ENCODE peak calls at places on chromosomes 7 and 10, in four cellular contexts. One of them, this sample, is unnamed.

GRCh38 chr10:104099941-104100340 is 14.3 kb upstream of the COL17A1 start:
- DNase-seq in activated B cell treated with CpG ODN at 0.5 μM for 24 hours: no peak
- DNase-seq in HCT116: no peak
- DNase-seq in left ventricle myocardium inferior: no peak
- DNase-seq in this sample: no peak

GRCh38 chr7:63073736-63074135 is 924.9 kb upstream of the ZNF722 start:
- DNase-seq in HCT116: no peak
- DNase-seq in left ventricle myocardium inferior: no peak
- DNase-seq in activated B cell treated with CpG ODN at 0.5 μM for 24 hours: no peak
- DNase-seq in this sample: no peak

GRCh38 chr10:103592186-103593021 is 98.9 kb downstream of the NEURL1 start:
- DNase-seq in left ventricle myocardium inferior: no peak
- DNase-seq in HCT116: peak
- DNase-seq in activated B cell treated with CpG ODN at 0.5 μM for 24 hours: peak
- DNase-seq in this sample: peak

GRCh38 chr10:61063035-61063434 is 119.0 kb upstream of the RHOBTB1 start:
- DNase-seq in left ventricle myocardium inferior: no peak
- DNase-seq in HCT116: no peak
- DNase-seq in activated B cell treated with CpG ODN at 0.5 μM for 24 hours: no peak
- DNase-seq in this sample: no peak

GRCh38 chr10:35685402-35685801 is 43.3 kb upstream of the FZD8 start:
- DNase-seq in HCT116: no peak
- DNase-seq in left ventricle myocardium inferior: no peak
- DNase-seq in activated B cell treated with CpG ODN at 0.5 μM for 24 hours: no peak
- DNase-seq in this sample: no peak

GRCh38 chr10:29646960-29647431 is 12.2 kb upstream of the SVIL start:
- DNase-seq in HCT116: no peak
- DNase-seq in activated B cell treated with CpG ODN at 0.5 μM for 24 hours: no peak
- DNase-seq in left ventricle myocardium inferior: no peak
- DNase-seq in this sample: no peak

GRCh38 chr10:132960651-132961419 is 18.5 kb upstream of the CFAP46 start:
- DNase-seq in left ventricle myocardium inferior: no peak
- DNase-seq in activated B cell treated with CpG ODN at 0.5 μM for 24 hours: no peak
- DNase-seq in HCT116: no peak
- DNase-seq in this sample: no peak

GRCh38 chr10:85682621-85683020 is 684.0 kb downstream of the GRID1 start:
- DNase-seq in left ventricle myocardium inferior: no peak
- DNase-seq in HCT116: no peak
- DNase-seq in activated B cell treated with CpG ODN at 0.5 μM for 24 hours: no peak
- DNase-seq in this sample: no peak

GRCh38 chr7:70098133-70098561 is 499.9 kb downstream of the AUTS2 start:
- DNase-seq in activated B cell treated with CpG ODN at 0.5 μM for 24 hours: no peak
- DNase-seq in HCT116: no peak
- DNase-seq in left ventricle myocardium inferior: no peak
- DNase-seq in this sample: no peak

GRCh38 chr10:112721080-112721698 is 228.9 kb upstream of the TCF7L2 start:
- DNase-seq in HCT116: peak
- DNase-seq in left ventricle myocardium inferior: no peak
- DNase-seq in activated B cell treated with CpG ODN at 0.5 μM for 24 hours: no peak
- DNase-seq in this sample: no peak

GRCh38 chr7:32670105-32670504 is 174.8 kb downstream of the AVL9 start:
- DNase-seq in HCT116: peak
- DNase-seq in activated B cell treated with CpG ODN at 0.5 μM for 24 hours: no peak
- DNase-seq in left ventricle myocardium inferior: no peak
- DNase-seq in this sample: no peak

GRCh38 chr7:93566876-93567275 is 7.6 kb downstream of the CALCR start:
- DNase-seq in activated B cell treated with CpG ODN at 0.5 μM for 24 hours: no peak
- DNase-seq in HCT116: no peak
- DNase-seq in left ventricle myocardium inferior: no peak
- DNase-seq in this sample: no peak

GRCh38 chr10:124388823-124389612 is 29.7 kb downstream of the OAT start:
- DNase-seq in left ventricle myocardium inferior: peak
- DNase-seq in activated B cell treated with CpG ODN at 0.5 μM for 24 hours: peak
- DNase-seq in HCT116: peak
- DNase-seq in this sample: peak

GRCh38 chr7:148575640-148576411 is 14.7 kb upstream of the C7orf33 start:
- DNase-seq in left ventricle myocardium inferior: peak
- DNase-seq in activated B cell treated with CpG ODN at 0.5 μM for 24 hours: peak
- DNase-seq in HCT116: peak
- DNase-seq in this sample: peak

GRCh38 chr7:12866237-12866636 is 178.8 kb downstream of the ARL4A start:
- DNase-seq in left ventricle myocardium inferior: no peak
- DNase-seq in activated B cell treated with CpG ODN at 0.5 μM for 24 hours: no peak
- DNase-seq in HCT116: no peak
- DNase-seq in this sample: no peak

GRCh38 chr7:44122529-44122928 is 819 bp downstream of the POLD2 start:
- DNase-seq in HCT116: no peak
- DNase-seq in left ventricle myocardium inferior: no peak
- DNase-seq in activated B cell treated with CpG ODN at 0.5 μM for 24 hours: no peak
- DNase-seq in this sample: no peak

GRCh38 chr10:70495691-70496261 is 17.2 kb downstream of the PALD1 start:
- DNase-seq in activated B cell treated with CpG ODN at 0.5 μM for 24 hours: no peak
- DNase-seq in left ventricle myocardium inferior: no peak
- DNase-seq in HCT116: no peak
- DNase-seq in this sample: no peak

GRCh38 chr10:128061306-128062300 is 64.6 kb downstream of the MKI67 start:
- DNase-seq in left ventricle myocardium inferior: no peak
- DNase-seq in HCT116: no peak
- DNase-seq in activated B cell treated with CpG ODN at 0.5 μM for 24 hours: no peak
- DNase-seq in this sample: peak

GRCh38 chr7:30893357-30893756 is 18.3 kb upstream of the AQP1 start:
- DNase-seq in activated B cell treated with CpG ODN at 0.5 μM for 24 hours: no peak
- DNase-seq in left ventricle myocardium inferior: peak
- DNase-seq in HCT116: no peak
- DNase-seq in this sample: no peak

GRCh38 chr10:126017961-126018560 is 121.7 kb downstream of the FANK1 start:
- DNase-seq in left ventricle myocardium inferior: no peak
- DNase-seq in HCT116: no peak
- DNase-seq in activated B cell treated with CpG ODN at 0.5 μM for 24 hours: no peak
- DNase-seq in this sample: no peak

GRCh38 chr7:1632506-1632905 is 37.6 kb upstream of the ELFN1 start:
- DNase-seq in left ventricle myocardium inferior: no peak
- DNase-seq in HCT116: no peak
- DNase-seq in activated B cell treated with CpG ODN at 0.5 μM for 24 hours: no peak
- DNase-seq in this sample: no peak

GRCh38 chr10:61313460-61313859 is 139.7 kb downstream of the TMEM26 start:
- DNase-seq in HCT116: no peak
- DNase-seq in activated B cell treated with CpG ODN at 0.5 μM for 24 hours: no peak
- DNase-seq in left ventricle myocardium inferior: no peak
- DNase-seq in this sample: no peak

GRCh38 chr10:19659920-19660655 is 156.1 kb upstream of the PLXDC2 start:
- DNase-seq in left ventricle myocardium inferior: no peak
- DNase-seq in activated B cell treated with CpG ODN at 0.5 μM for 24 hours: no peak
- DNase-seq in HCT116: no peak
- DNase-seq in this sample: no peak

GRCh38 chr10:49594594-49594993 is 15.5 kb upstream of the SLC18A3 start:
- DNase-seq in HCT116: peak
- DNase-seq in activated B cell treated with CpG ODN at 0.5 μM for 24 hours: no peak
- DNase-seq in left ventricle myocardium inferior: no peak
- DNase-seq in this sample: no peak

GRCh38 chr7:38034062-38034907 is 113.8 kb downstream of the EPDR1 start:
- DNase-seq in activated B cell treated with CpG ODN at 0.5 μM for 24 hours: no peak
- DNase-seq in HCT116: no peak
- DNase-seq in left ventricle myocardium inferior: no peak
- DNase-seq in this sample: no peak

GRCh38 chr7:33719059-33719581 is 186.2 kb upstream of the BMPER start:
- DNase-seq in HCT116: no peak
- DNase-seq in left ventricle myocardium inferior: peak
- DNase-seq in activated B cell treated with CpG ODN at 0.5 μM for 24 hours: no peak
- DNase-seq in this sample: no peak

GRCh38 chr7:128405345-128406146 is 4.2 kb downstream of the IMPDH1 start:
- DNase-seq in activated B cell treated with CpG ODN at 0.5 μM for 24 hours: peak
- DNase-seq in left ventricle myocardium inferior: peak
- DNase-seq in HCT116: no peak
- DNase-seq in this sample: peak

GRCh38 chr7:108211382-108212201 is 81.4 kb upstream of the LAMB4 start:
- DNase-seq in left ventricle myocardium inferior: no peak
- DNase-seq in activated B cell treated with CpG ODN at 0.5 μM for 24 hours: no peak
- DNase-seq in HCT116: peak
- DNase-seq in this sample: peak

GRCh38 chr10:129343141-129343540 is 123.9 kb upstream of the MGMT start:
- DNase-seq in HCT116: no peak
- DNase-seq in activated B cell treated with CpG ODN at 0.5 μM for 24 hours: no peak
- DNase-seq in left ventricle myocardium inferior: no peak
- DNase-seq in this sample: no peak

GRCh38 chr7:157375410-157375809 is 38.6 kb downstream of the DNAJB6 start:
- DNase-seq in left ventricle myocardium inferior: no peak
- DNase-seq in HCT116: no peak
- DNase-seq in activated B cell treated with CpG ODN at 0.5 μM for 24 hours: no peak
- DNase-seq in this sample: no peak

GRCh38 chr10:120598377-120598776 is 141.3 kb downstream of the PLPP4 start:
- DNase-seq in HCT116: no peak
- DNase-seq in left ventricle myocardium inferior: no peak
- DNase-seq in activated B cell treated with CpG ODN at 0.5 μM for 24 hours: no peak
- DNase-seq in this sample: no peak

GRCh38 chr10:66822801-66823200 is 103.0 kb upstream of the LRRTM3 start:
- DNase-seq in left ventricle myocardium inferior: no peak
- DNase-seq in activated B cell treated with CpG ODN at 0.5 μM for 24 hours: no peak
- DNase-seq in HCT116: no peak
- DNase-seq in this sample: no peak

GRCh38 chr10:43067391-43068135 is 9.3 kb upstream of the RET start:
- DNase-seq in left ventricle myocardium inferior: no peak
- DNase-seq in HCT116: no peak
- DNase-seq in activated B cell treated with CpG ODN at 0.5 μM for 24 hours: no peak
- DNase-seq in this sample: no peak

GRCh38 chr10:97462309-97462708 is 16.3 kb downstream of the ZDHHC16 start:
- DNase-seq in activated B cell treated with CpG ODN at 0.5 μM for 24 hours: no peak
- DNase-seq in left ventricle myocardium inferior: no peak
- DNase-seq in HCT116: no peak
- DNase-seq in this sample: no peak

GRCh38 chr7:76234931-76235441 is 33.3 kb downstream of the SRRM3 start:
- DNase-seq in activated B cell treated with CpG ODN at 0.5 μM for 24 hours: peak
- DNase-seq in left ventricle myocardium inferior: peak
- DNase-seq in HCT116: peak
- DNase-seq in this sample: peak

GRCh38 chr10:33556581-33556980 is 222.1 kb upstream of the NRP1 start:
- DNase-seq in activated B cell treated with CpG ODN at 0.5 μM for 24 hours: no peak
- DNase-seq in HCT116: no peak
- DNase-seq in left ventricle myocardium inferior: no peak
- DNase-seq in this sample: no peak

GRCh38 chr10:14259696-14260595 is 70.8 kb downstream of the FRMD4A start:
- DNase-seq in left ventricle myocardium inferior: no peak
- DNase-seq in HCT116: no peak
- DNase-seq in activated B cell treated with CpG ODN at 0.5 μM for 24 hours: no peak
- DNase-seq in this sample: no peak

GRCh38 chr7:25007668-25008067 is 27.7 kb upstream of the OSBPL3 start:
- DNase-seq in activated B cell treated with CpG ODN at 0.5 μM for 24 hours: no peak
- DNase-seq in HCT116: no peak
- DNase-seq in left ventricle myocardium inferior: no peak
- DNase-seq in this sample: no peak
- TF ChIP-seq CTCF in activated B cell treated with CpG ODN at 0.5 μM for 24 hours: no peak
- TF ChIP-seq CTCF in HCT116: no peak
- TF ChIP-seq CTCF in left ventricle myocardium inferior: no peak
- TF ChIP-seq CTCF in this sample: no peak

GRCh38 chr7:152052772-152053171 is 27.3 kb downstream of the GALNT11 start:
- DNase-seq in activated B cell treated with CpG ODN at 0.5 μM for 24 hours: no peak
- DNase-seq in HCT116: no peak
- DNase-seq in left ventricle myocardium inferior: no peak
- DNase-seq in this sample: no peak

GRCh38 chr7:152051968-152052367 is 26.5 kb downstream of the GALNT11 start:
- DNase-seq in HCT116: no peak
- DNase-seq in activated B cell treated with CpG ODN at 0.5 μM for 24 hours: no peak
- DNase-seq in left ventricle myocardium inferior: no peak
- DNase-seq in this sample: no peak

GRCh38 chr7:152050547-152050971 is 25.1 kb downstream of the GALNT11 start:
- DNase-seq in left ventricle myocardium inferior: no peak
- DNase-seq in HCT116: no peak
- DNase-seq in activated B cell treated with CpG ODN at 0.5 μM for 24 hours: no peak
- DNase-seq in this sample: no peak

GRCh38 chr7:152056621-152057274 is 31.3 kb downstream of the GALNT11 start:
- DNase-seq in activated B cell treated with CpG ODN at 0.5 μM for 24 hours: no peak
- DNase-seq in left ventricle myocardium inferior: no peak
- DNase-seq in HCT116: no peak
- DNase-seq in this sample: no peak

GRCh38 chr7:152054377-152055230 is 29.1 kb downstream of the GALNT11 start:
- DNase-seq in activated B cell treated with CpG ODN at 0.5 μM for 24 hours: no peak
- DNase-seq in left ventricle myocardium inferior: peak
- DNase-seq in HCT116: no peak
- DNase-seq in this sample: no peak
- TF ChIP-seq CTCF in activated B cell treated with CpG ODN at 0.5 μM for 24 hours: no peak
- TF ChIP-seq CTCF in left ventricle myocardium inferior: no peak
- TF ChIP-seq CTCF in HCT116: no peak
- TF ChIP-seq CTCF in this sample: no peak

GRCh38 chr7:21719846-21720245 is 177.0 kb downstream of the DNAH11 start:
- DNase-seq in left ventricle myocardium inferior: no peak
- DNase-seq in HCT116: no peak
- DNase-seq in activated B cell treated with CpG ODN at 0.5 μM for 24 hours: no peak
- DNase-seq in this sample: no peak

GRCh38 chr7:21724562-21724961 is 181.7 kb downstream of the DNAH11 start:
- DNase-seq in left ventricle myocardium inferior: no peak
- DNase-seq in HCT116: no peak
- DNase-seq in activated B cell treated with CpG ODN at 0.5 μM for 24 hours: no peak
- DNase-seq in this sample: no peak

GRCh38 chr7:21717323-21717722 is 174.5 kb downstream of the DNAH11 start:
- DNase-seq in left ventricle myocardium inferior: no peak
- DNase-seq in HCT116: no peak
- DNase-seq in activated B cell treated with CpG ODN at 0.5 μM for 24 hours: no peak
- DNase-seq in this sample: no peak

DNA sequence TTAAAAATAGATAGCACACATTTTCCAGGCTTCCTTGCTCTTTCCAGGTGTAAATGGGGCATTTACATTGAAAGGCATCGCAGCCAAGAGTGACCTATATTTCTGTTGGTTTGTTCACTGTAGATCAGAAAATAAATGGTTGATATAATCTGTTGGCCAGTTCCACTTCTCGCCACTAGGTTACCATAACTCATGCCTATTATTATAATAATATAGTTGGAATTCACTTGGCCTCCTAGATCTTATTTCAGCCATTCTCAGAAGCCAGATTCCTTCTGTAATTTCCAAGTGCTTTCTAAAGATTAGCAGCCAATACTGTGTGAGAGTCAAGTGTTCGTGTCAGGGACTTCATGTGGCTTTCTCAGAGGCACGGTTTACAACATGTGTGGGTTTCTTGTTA is 179.5 kb downstream of the DNAH11 start:
- DNase-seq in activated B cell treated with CpG ODN at 0.5 μM for 24 hours: no peak
- DNase-seq in left ventricle myocardium inferior: no peak
- DNase-seq in HCT116: no peak
- DNase-seq in this sample: no peak
- TF ChIP-seq CTCF in activated B cell treated with CpG ODN at 0.5 μM for 24 hours: no peak
- TF ChIP-seq CTCF in left ventricle myocardium inferior: peak
- TF ChIP-seq CTCF in HCT116: no peak
- TF ChIP-seq CTCF in this sample: peak

GRCh38 chr7:47757946-47758371 is 176.0 kb upstream of the TNS3 start:
- DNase-seq in left ventricle myocardium inferior: peak
- DNase-seq in HCT116: no peak
- DNase-seq in activated B cell treated with CpG ODN at 0.5 μM for 24 hours: no peak
- DNase-seq in this sample: no peak
- TF ChIP-seq CTCF in left ventricle myocardium inferior: no peak
- TF ChIP-seq CTCF in HCT116: no peak
- TF ChIP-seq CTCF in activated B cell treated with CpG ODN at 0.5 μM for 24 hours: no peak
- TF ChIP-seq CTCF in this sample: no peak

GRCh38 chr7:5424689-5425506 is 1.3 kb upstream of the TNRC18 start:
- DNase-seq in left ventricle myocardium inferior: peak
- DNase-seq in HCT116: no peak
- DNase-seq in activated B cell treated with CpG ODN at 0.5 μM for 24 hours: peak
- DNase-seq in this sample: peak
- TF ChIP-seq CTCF in left ventricle myocardium inferior: no peak
- TF ChIP-seq CTCF in HCT116: no peak
- TF ChIP-seq CTCF in activated B cell treated with CpG ODN at 0.5 μM for 24 hours: no peak
- TF ChIP-seq CTCF in this sample: no peak